ENCODE peak calls at places on chromosomes 11 and 22, in four cellular contexts. W is SK-N-SH; K is stomach; E is CD8-positive, alpha-beta T cell. H is an unnamed sample.

GRCh38 chr11:33329705-33330329 is 72.6 kb downstream of the HIPK3 start:
- DNase-seq in W (peak), E (peak), K (peak), H (peak)

GRCh38 chr11:47887910-47888569 is 39.9 kb upstream of the NUP160 start:
- DNase-seq in K (no peak), E (no peak), W (no peak), H (no peak)

GRCh38 chr11:73268671-73269271 is 3.4 kb upstream of the P2RY6 start:
- DNase-seq in E (no peak), W (no peak), K (peak), H (no peak)

GRCh38 chr11:4664791-4665190 is 21.0 kb downstream of the OR51E1 start:
- DNase-seq in W (no peak), K (no peak), E (no peak), H (no peak)

GRCh38 chr11:105144887-105145286 is 5.3 kb upstream of the CARD18 start:
- DNase-seq in W (no peak), E (no peak), K (no peak), H (peak)

GRCh38 chr11:108035690-108036089 is 27.0 kb downstream of the CUL5 start:
- DNase-seq in W (no peak), E (no peak), K (no peak), H (no peak)

GRCh38 chr11:30314625-30315024 is 8.3 kb upstream of the ARL14EP start:
- DNase-seq in W (no peak), E (no peak), K (no peak), H (peak)

GRCh38 chr11:76339217-76339616 is 41.7 kb downstream of the THAP12 start:
- DNase-seq in E (no peak), K (no peak), W (no peak), H (peak)

GRCh38 chr11:57567512-57568329 is at the start of gene UBE2L6:
- DNase-seq in K (peak), W (peak), E (peak), H (peak)

GRCh38 chr11:63564056-63564784 is 1.0 kb upstream of the PLAAT2 start:
- DNase-seq in E (no peak), W (no peak), K (peak), H (no peak)

GRCh38 chr11:46248270-46249102 is 29.0 kb upstream of the CREB3L1 start:
- DNase-seq in W (no peak), K (no peak), E (no peak), H (peak)

GRCh38 chr11:120977470-120977869 is 46.4 kb upstream of the TBCEL start:
- DNase-seq in W (no peak), K (no peak), E (no peak), H (no peak)

GRCh38 chr11:86632499-86633269 is 39.7 kb downstream of the ME3 start:
- DNase-seq in W (peak), E (no peak), K (no peak), H (peak)

GRCh38 chr22:30433773-30434172 is 8.2 kb downstream of the MTFP1 start:
- DNase-seq in E (no peak), W (no peak), K (no peak), H (no peak)

GRCh38 chr22:30436196-30436595 is 10.6 kb downstream of the MTFP1 start:
- DNase-seq in E (no peak), K (no peak), W (no peak), H (no peak)

GRCh38 chr22:30434775-30435315 is 9.3 kb downstream of the MTFP1 start:
- DNase-seq in E (no peak), K (no peak), W (no peak), H (no peak)

GRCh38 chr22:30433227-30433626 is 7.7 kb downstream of the MTFP1 start:
- DNase-seq in E (no peak), K (no peak), W (no peak), H (no peak)

GRCh38 chr22:30435674-30436126 is 10.1 kb downstream of the MTFP1 start:
- DNase-seq in W (no peak), E (peak), K (peak), H (no peak)
- TF ChIP-seq CTCF in W (no peak), E (peak), K (no peak), H (no peak)

GRCh38 chr22:27711756-27712155 is 89.8 kb downstream of the MN1 start:
- DNase-seq in W (no peak), K (no peak), E (no peak), H (no peak)

GRCh38 chr22:27716074-27716473 is 85.5 kb downstream of the MN1 start:
- DNase-seq in E (no peak), K (no peak), W (no peak), H (no peak)

GRCh38 chr22:27714076-27714475 is 87.5 kb downstream of the MN1 start:
- DNase-seq in K (no peak), E (no peak), W (no peak), H (no peak)

GRCh38 chr22:27717094-27717493 is 84.5 kb downstream of the MN1 start:
- DNase-seq in W (no peak), K (no peak), E (no peak), H (no peak)

DNA sequence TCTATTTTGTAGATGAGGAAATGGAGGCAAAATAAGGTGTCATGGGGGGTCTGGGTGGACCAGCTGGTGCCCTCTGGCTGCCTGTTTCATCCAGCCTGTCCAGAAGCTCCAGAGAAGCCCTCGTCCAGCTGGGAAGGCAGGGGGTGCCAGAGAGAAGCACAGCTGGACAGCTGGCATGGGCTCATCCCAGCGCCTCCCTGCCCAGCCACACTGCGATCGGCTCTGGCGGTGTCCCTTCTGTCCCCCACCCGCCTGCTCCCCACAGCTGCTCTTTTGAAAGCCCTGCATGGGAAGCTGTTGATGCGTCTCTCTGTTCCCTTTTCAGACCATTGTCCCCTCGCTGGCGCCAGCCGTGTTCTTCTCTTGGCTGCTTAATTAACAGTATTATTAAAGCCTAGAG is 86.5 kb downstream of the MN1 start:
- DNase-seq in K (no peak), W (peak), E (no peak), H (no peak)
- H3K4me3 ChIP-seq in K (no peak), W (no peak), E (no peak), H (no peak)

DNA sequence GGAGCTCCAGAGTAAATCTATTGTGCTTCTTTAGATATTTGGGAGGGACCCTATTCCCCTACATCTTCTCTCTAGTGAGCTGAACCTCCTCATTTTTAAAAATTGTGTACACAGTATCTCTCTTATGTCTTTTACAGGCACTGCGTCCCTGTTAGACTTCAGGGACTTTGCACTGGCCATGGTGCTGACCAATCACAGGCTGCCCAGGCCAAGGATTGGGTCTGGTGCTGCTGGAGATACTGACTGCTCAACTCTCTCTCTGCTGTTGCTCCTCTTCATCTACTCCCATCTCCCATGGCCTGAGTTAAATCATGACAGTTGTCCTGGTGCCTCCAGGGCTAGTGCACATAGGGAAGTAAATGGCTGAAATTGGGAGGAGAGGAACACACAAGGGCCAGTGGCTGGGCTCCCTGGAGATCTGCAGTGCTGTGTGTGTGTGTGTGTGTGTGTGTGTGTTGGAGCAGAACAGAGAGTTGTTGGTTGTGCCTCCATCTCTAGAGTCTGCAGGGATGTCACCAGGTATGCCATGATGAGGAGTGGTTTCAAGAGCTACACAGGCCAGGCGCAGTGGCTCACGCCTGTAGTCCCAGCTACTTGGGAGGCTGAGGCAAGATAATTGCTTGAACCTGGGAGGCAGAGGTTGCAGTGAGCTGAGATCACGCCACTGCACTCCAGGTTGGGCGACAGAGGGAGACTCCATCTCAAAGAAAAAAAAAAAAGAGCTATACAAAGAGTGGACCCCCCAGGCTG is 155.3 kb downstream of the ST3GAL4 start:
- DNase-seq in W (no peak), K (no peak), E (no peak), H (peak)
- TF ChIP-seq CTCF in W (no peak), K (no peak), E (no peak), H (no peak)

DNA sequence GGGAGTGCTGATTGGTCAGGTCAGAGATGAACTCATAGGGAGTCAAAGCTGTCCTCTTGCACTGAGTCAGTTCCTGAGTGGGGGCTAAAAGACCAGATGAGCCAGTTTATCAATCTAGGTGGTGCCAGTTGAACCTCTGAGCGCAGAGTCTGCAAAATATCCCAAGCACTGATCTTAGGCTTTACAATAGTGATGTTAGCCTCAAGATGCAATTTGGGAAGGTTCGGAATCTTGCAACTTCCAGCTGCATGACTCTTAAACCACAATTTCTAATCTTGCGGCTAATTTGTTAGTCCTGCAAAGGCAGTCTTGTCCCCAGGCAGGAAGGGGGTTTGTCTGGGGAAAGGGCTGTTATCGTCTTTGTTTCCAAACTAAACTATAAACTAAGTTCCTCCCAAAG is 92.3 kb upstream of the PARVA start:
- DNase-seq in K (no peak), W (no peak), E (no peak), H (peak)
- H3K4me3 ChIP-seq in K (no peak), W (peak), E (no peak), H (peak)

GRCh38 chr11:24623121-24623520 is 126.3 kb downstream of the LUZP2 start:
- DNase-seq in W (no peak), K (no peak), E (no peak), H (no peak)

GRCh38 chr11:24619900-24620299 is 123.0 kb downstream of the LUZP2 start:
- DNase-seq in E (no peak), K (no peak), W (no peak), H (no peak)

GRCh38 chr11:24622262-24622661 is 125.4 kb downstream of the LUZP2 start:
- DNase-seq in E (no peak), W (no peak), K (no peak), H (no peak)

DNA sequence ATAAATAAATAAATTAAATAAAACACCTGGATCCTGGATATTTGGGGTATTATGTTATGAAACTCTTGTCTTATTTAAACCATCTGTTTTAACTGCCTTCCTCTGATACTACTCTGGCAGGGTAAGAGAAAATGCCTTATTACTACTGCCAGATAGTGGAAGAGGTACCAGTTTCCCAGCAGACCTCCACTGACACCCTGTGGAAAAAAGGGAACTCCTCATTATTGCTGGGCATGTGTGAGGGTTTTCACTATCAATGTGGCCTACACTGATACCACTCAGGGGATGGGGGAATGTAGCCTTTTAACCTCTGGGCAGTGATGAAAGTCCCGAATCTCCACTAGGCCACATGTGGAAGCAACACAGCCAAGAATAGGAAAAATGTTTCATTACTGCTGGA is 121.0 kb downstream of the LUZP2 start:
- DNase-seq in E (no peak), W (no peak), K (no peak), H (no peak)
- TF ChIP-seq CTCF in E (no peak), W (peak), K (no peak), H (no peak)

GRCh38 chr11:128480066-128480465 is 107.3 kb downstream of the ETS1 start:
- DNase-seq in E (no peak), K (no peak), W (no peak), H (no peak)
- H3K4me3 ChIP-seq in E (no peak), K (no peak), W (no peak), H (no peak)